ENCODE peak calls at places on chromosomes 4 and X, in four cellular contexts. One of them, this sample, is unnamed.

GRCh38 chr4:104966349-104967033 is 180.2 kb upstream of the TET2 start:
- DNase-seq in stomach: no peak
- DNase-seq in fibroblast of lung: peak
- DNase-seq in HFF-Myc: no peak
- DNase-seq in this sample: no peak

GRCh38 chr4:8282134-8282641 is 12.6 kb downstream of the HTRA3 start:
- DNase-seq in HFF-Myc: no peak
- DNase-seq in stomach: no peak
- DNase-seq in fibroblast of lung: no peak
- DNase-seq in this sample: no peak

GRCh38 chrX:3191821-3192220 is 150.6 kb downstream of the ARSF start:
- DNase-seq in fibroblast of lung: peak
- DNase-seq in stomach: no peak
- DNase-seq in HFF-Myc: no peak
- DNase-seq in this sample: no peak

GRCh38 chr4:14787894-14788293 is 214.4 kb upstream of the CPEB2 start:
- DNase-seq in fibroblast of lung: peak
- DNase-seq in stomach: no peak
- DNase-seq in HFF-Myc: no peak
- DNase-seq in this sample: no peak

GRCh38 chr4:11954093-11954492 is 525.4 kb upstream of the HS3ST1 start:
- DNase-seq in fibroblast of lung: peak
- DNase-seq in HFF-Myc: no peak
- DNase-seq in stomach: no peak
- DNase-seq in this sample: peak

GRCh38 chrX:9369802-9370291 is 95.0 kb upstream of the TBL1X start:
- DNase-seq in fibroblast of lung: no peak
- DNase-seq in HFF-Myc: no peak
- DNase-seq in stomach: no peak
- DNase-seq in this sample: no peak

GRCh38 chrX:139206914-139207313 is 323.6 kb upstream of the F9 start:
- DNase-seq in stomach: no peak
- DNase-seq in fibroblast of lung: no peak
- DNase-seq in HFF-Myc: no peak
- DNase-seq in this sample: no peak

GRCh38 chr4:185744127-185744865 is 67.7 kb downstream of the SORBS2 start:
- DNase-seq in stomach: no peak
- DNase-seq in fibroblast of lung: no peak
- DNase-seq in HFF-Myc: no peak
- DNase-seq in this sample: no peak

GRCh38 chr4:102574317-102574716 is 73.2 kb downstream of the NFKB1 start:
- DNase-seq in stomach: no peak
- DNase-seq in HFF-Myc: no peak
- DNase-seq in fibroblast of lung: peak
- DNase-seq in this sample: no peak

GRCh38 chr4:20203508-20203907 is 48.2 kb upstream of the SLIT2 start:
- DNase-seq in HFF-Myc: peak
- DNase-seq in fibroblast of lung: peak
- DNase-seq in stomach: no peak
- DNase-seq in this sample: no peak

GRCh38 chr4:171714791-171715454 is 98.3 kb upstream of the GALNTL6 start:
- DNase-seq in fibroblast of lung: no peak
- DNase-seq in HFF-Myc: no peak
- DNase-seq in stomach: no peak
- DNase-seq in this sample: no peak

GRCh38 chrX:124502144-124502543 is 155.8 kb downstream of the SH2D1A start:
- DNase-seq in HFF-Myc: no peak
- DNase-seq in fibroblast of lung: no peak
- DNase-seq in stomach: no peak
- DNase-seq in this sample: no peak

GRCh38 chrX:132956421-132957210 is 1.8 kb downstream of the HS6ST2 start:
- DNase-seq in HFF-Myc: no peak
- DNase-seq in fibroblast of lung: no peak
- DNase-seq in stomach: no peak
- DNase-seq in this sample: peak

GRCh38 chr4:138182838-138183426 is 59.2 kb downstream of the SLC7A11 start:
- DNase-seq in HFF-Myc: peak
- DNase-seq in fibroblast of lung: peak
- DNase-seq in stomach: no peak
- DNase-seq in this sample: peak

GRCh38 chrX:74349387-74349786 is 45.4 kb downstream of the ZCCHC13 start:
- DNase-seq in stomach: no peak
- DNase-seq in HFF-Myc: peak
- DNase-seq in fibroblast of lung: peak
- DNase-seq in this sample: no peak

GRCh38 chr4:139054791-139055376 is 39.3 kb downstream of the NOCT start:
- DNase-seq in stomach: no peak
- DNase-seq in HFF-Myc: no peak
- DNase-seq in fibroblast of lung: peak
- DNase-seq in this sample: no peak

GRCh38 chr4:127732623-127733199 is 2.5 kb downstream of the SLC25A31 start:
- DNase-seq in HFF-Myc: peak
- DNase-seq in fibroblast of lung: peak
- DNase-seq in stomach: no peak
- DNase-seq in this sample: no peak

GRCh38 chrX:44400588-44400987 is 57.1 kb upstream of the EFHC2 start:
- DNase-seq in fibroblast of lung: peak
- DNase-seq in stomach: no peak
- DNase-seq in HFF-Myc: peak
- DNase-seq in this sample: no peak

GRCh38 chrX:23756165-23756564 is 13.1 kb upstream of the ACOT9 start:
- DNase-seq in fibroblast of lung: peak
- DNase-seq in HFF-Myc: peak
- DNase-seq in stomach: peak
- DNase-seq in this sample: peak

GRCh38 chr4:5797866-5798265 is 86.9 kb downstream of the EVC start:
- DNase-seq in HFF-Myc: no peak
- DNase-seq in stomach: no peak
- DNase-seq in fibroblast of lung: no peak
- DNase-seq in this sample: no peak

GRCh38 chr4:140049924-140050681 is 103.9 kb downstream of the MAML3 start:
- DNase-seq in stomach: no peak
- DNase-seq in fibroblast of lung: peak
- DNase-seq in HFF-Myc: no peak
- DNase-seq in this sample: peak

GRCh38 chrX:136258951-136259350 is 7.8 kb upstream of the MAP7D3 start:
- DNase-seq in stomach: no peak
- DNase-seq in HFF-Myc: no peak
- DNase-seq in fibroblast of lung: no peak
- DNase-seq in this sample: no peak

GRCh38 chrX:11464836-11465458 is 171.7 kb downstream of the AMELX start:
- DNase-seq in HFF-Myc: no peak
- DNase-seq in stomach: no peak
- DNase-seq in fibroblast of lung: no peak
- DNase-seq in this sample: no peak

GRCh38 chrX:115968436-115969252 is 201.9 kb upstream of the AGTR2 start:
- DNase-seq in HFF-Myc: no peak
- DNase-seq in fibroblast of lung: peak
- DNase-seq in stomach: no peak
- DNase-seq in this sample: peak

GRCh38 chr4:94349193-94349592 is 6.6 kb upstream of the HPGDS start:
- DNase-seq in fibroblast of lung: peak
- DNase-seq in stomach: no peak
- DNase-seq in HFF-Myc: no peak
- DNase-seq in this sample: no peak

GRCh38 chr4:111136438-111136837 is 513.6 kb upstream of the PITX2 start:
- DNase-seq in fibroblast of lung: no peak
- DNase-seq in stomach: no peak
- DNase-seq in HFF-Myc: peak
- DNase-seq in this sample: no peak

GRCh38 chr4:145775406-145775805 is 95.5 kb downstream of the C4orf51 start:
- DNase-seq in fibroblast of lung: no peak
- DNase-seq in HFF-Myc: no peak
- DNase-seq in stomach: no peak
- DNase-seq in this sample: no peak

GRCh38 chrX:108216862-108217571 is 125.4 kb downstream of the ATG4A start:
- DNase-seq in HFF-Myc: no peak
- DNase-seq in fibroblast of lung: peak
- DNase-seq in stomach: no peak
- DNase-seq in this sample: no peak

GRCh38 chr4:11297201-11297600 is 131.5 kb downstream of the HS3ST1 start:
- DNase-seq in stomach: no peak
- DNase-seq in fibroblast of lung: no peak
- DNase-seq in HFF-Myc: no peak
- DNase-seq in this sample: no peak

GRCh38 chr4:8690216-8690786 is 97.7 kb downstream of the CPZ start:
- DNase-seq in HFF-Myc: no peak
- DNase-seq in fibroblast of lung: no peak
- DNase-seq in stomach: no peak
- DNase-seq in this sample: no peak

GRCh38 chrX:15114865-15115566 is 154.9 kb downstream of the ASB9 start:
- DNase-seq in fibroblast of lung: no peak
- DNase-seq in HFF-Myc: no peak
- DNase-seq in stomach: no peak
- DNase-seq in this sample: no peak

GRCh38 chr4:150579591-150580234 is 2.2 kb upstream of the MAB21L2 start:
- DNase-seq in stomach: no peak
- DNase-seq in fibroblast of lung: peak
- DNase-seq in HFF-Myc: no peak
- DNase-seq in this sample: peak

GRCh38 chrX:53039239-53039638 is 9.3 kb upstream of the GPR173 start:
- DNase-seq in fibroblast of lung: no peak
- DNase-seq in stomach: no peak
- DNase-seq in HFF-Myc: no peak
- DNase-seq in this sample: no peak

GRCh38 chr4:118280501-118281218 is 72.1 kb downstream of the PRSS12 start:
- DNase-seq in HFF-Myc: no peak
- DNase-seq in stomach: peak
- DNase-seq in fibroblast of lung: peak
- DNase-seq in this sample: peak

GRCh38 chr4:148067307-148067916 is 335.5 kb downstream of the ARHGAP10 start:
- DNase-seq in HFF-Myc: no peak
- DNase-seq in stomach: no peak
- DNase-seq in fibroblast of lung: no peak
- DNase-seq in this sample: no peak
- TF ChIP-seq CTCF in HFF-Myc: no peak
- TF ChIP-seq CTCF in stomach: no peak
- TF ChIP-seq CTCF in fibroblast of lung: no peak
- TF ChIP-seq CTCF in this sample: no peak

GRCh38 chr4:158958489-158959270 is 144.2 kb upstream of the RAPGEF2 start:
- DNase-seq in stomach: no peak
- DNase-seq in fibroblast of lung: no peak
- DNase-seq in HFF-Myc: no peak
- DNase-seq in this sample: no peak
- TF ChIP-seq CTCF in stomach: no peak
- TF ChIP-seq CTCF in fibroblast of lung: no peak
- TF ChIP-seq CTCF in HFF-Myc: no peak
- TF ChIP-seq CTCF in this sample: no peak

DNA sequence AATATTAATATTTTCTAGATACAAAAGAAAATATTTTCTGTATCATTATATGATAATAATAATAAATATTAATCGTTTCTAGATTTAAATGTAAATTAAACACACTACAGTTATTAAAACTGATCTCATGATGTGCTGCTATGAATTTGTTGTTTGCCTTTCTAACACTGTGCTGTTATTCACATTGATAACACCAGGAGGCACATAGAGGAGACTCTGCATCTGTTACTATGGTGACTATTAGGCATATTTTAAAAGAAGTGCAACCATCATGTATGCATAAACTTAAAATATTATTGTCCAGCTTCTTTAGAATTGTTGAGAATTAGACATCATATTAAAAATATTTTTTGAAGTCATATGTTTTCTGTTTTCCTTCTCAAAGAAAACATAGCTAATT is 11.8 kb upstream of the PDGFC start:
- DNase-seq in stomach: no peak
- DNase-seq in fibroblast of lung: peak
- DNase-seq in HFF-Myc: no peak
- DNase-seq in this sample: no peak
- TF ChIP-seq CTCF in stomach: no peak
- TF ChIP-seq CTCF in fibroblast of lung: peak
- TF ChIP-seq CTCF in HFF-Myc: peak
- TF ChIP-seq CTCF in this sample: peak

DNA sequence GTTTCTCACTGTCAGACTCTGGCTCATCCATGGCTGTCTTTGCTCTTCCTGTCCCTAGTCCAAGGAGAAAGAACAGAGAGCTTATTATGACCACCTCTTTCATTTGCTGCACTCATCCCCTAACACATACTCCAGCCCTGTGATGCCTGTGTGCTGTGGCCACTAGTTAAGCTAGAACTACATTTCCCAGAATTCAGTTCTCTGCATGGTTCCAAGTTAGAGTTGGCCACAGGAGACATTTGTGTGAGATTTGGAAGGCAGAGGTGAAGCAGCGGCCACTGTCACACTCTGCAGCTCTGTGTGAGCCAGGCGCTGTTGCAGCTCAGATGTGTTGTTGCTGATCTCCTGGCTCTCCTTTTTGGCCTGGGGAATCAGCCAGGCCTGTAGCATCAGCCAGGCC is 188.2 kb upstream of the ATP6AP2 start:
- DNase-seq in fibroblast of lung: no peak
- DNase-seq in HFF-Myc: no peak
- DNase-seq in stomach: no peak
- DNase-seq in this sample: no peak
- TF ChIP-seq CTCF in fibroblast of lung: no peak
- TF ChIP-seq CTCF in HFF-Myc: no peak
- TF ChIP-seq CTCF in stomach: no peak
- TF ChIP-seq CTCF in this sample: no peak

GRCh38 chrX:26651755-26652154 is 435.8 kb downstream of the MAGEB5 start:
- DNase-seq in fibroblast of lung: no peak
- DNase-seq in stomach: no peak
- DNase-seq in HFF-Myc: no peak
- DNase-seq in this sample: no peak
- TF ChIP-seq CTCF in fibroblast of lung: no peak
- TF ChIP-seq CTCF in stomach: no peak
- TF ChIP-seq CTCF in HFF-Myc: no peak
- TF ChIP-seq CTCF in this sample: no peak